ENCODE peak calls at places on chromosome 5, in ten cellular contexts. Z, E, R, Q, P, M, W, C, G and V are unnamed samples.
A peak's percentile ranks its signal among the peaks of the same experiment; 100 is the strongest.

GRCh38 chr5:79069488-79070001 is at the start of the genes BHMT2 and DMGDH:
- DNase-seq in Z (no peak), E (no peak), R (peak; percentile 50), Q (peak; percentile 20), P (no peak), M (peak; percentile 56), W (peak; percentile 8), C (no peak), G (no peak), V (no peak)

GRCh38 chr5:166358127-166358840 is 1933.2 kb upstream of the WWC1 start:
- DNase-seq in Z (no peak), E (no peak), R (no peak), Q (no peak), P (no peak), M (peak; percentile 23), W (no peak), C (no peak), G (no peak), V (no peak)

GRCh38 chr5:74326571-74327338 is 313.8 kb downstream of the ENC1 start:
- DNase-seq in Z (peak; percentile 67), E (no peak), R (no peak), Q (no peak), P (peak; percentile 82), M (no peak), W (peak; percentile 51), C (no peak), G (no peak), V (no peak)

GRCh38 chr5:170597876-170598275 is 94.1 kb downstream of the KCNIP1 start:
- DNase-seq in Z (no peak), E (no peak), R (no peak), Q (no peak), P (no peak), M (no peak), W (no peak), C (no peak), G (no peak), V (no peak)

GRCh38 chr5:84130006-84130580 is 254.6 kb downstream of the EDIL3 start:
- DNase-seq in Z (no peak), E (no peak), R (no peak), Q (no peak), P (no peak), M (no peak), W (no peak), C (no peak), G (no peak), V (no peak)

GRCh38 chr5:166428264-166428663 is 1863.2 kb upstream of the WWC1 start:
- DNase-seq in Z (no peak), E (no peak), R (no peak), Q (no peak), P (no peak), M (no peak), W (no peak), C (no peak), G (no peak), V (no peak)

GRCh38 chr5:89190515-89191265 is 307.7 kb upstream of the MEF2C start:
- DNase-seq in Z (no peak), E (no peak), R (no peak), Q (no peak), P (no peak), M (no peak), W (no peak), C (no peak), G (no peak), V (no peak)

GRCh38 chr5:59042201-59042600 is 459.3 kb downstream of the RAB3C start:
- DNase-seq in Z (no peak), E (no peak), R (no peak), Q (no peak), P (no peak), M (no peak), W (no peak), C (no peak), G (no peak), V (no peak)

GRCh38 chr5:150665044-150665443 is 4.0 kb downstream of the MYOZ3 start:
- DNase-seq in Z (no peak), E (no peak), R (no peak), Q (no peak), P (no peak), M (no peak), W (no peak), C (no peak), G (no peak), V (no peak)

GRCh38 chr5:78568212-78568611 is 80.4 kb downstream of the LHFPL2 start:
- DNase-seq in Z (no peak), E (no peak), R (no peak), Q (peak; percentile 30), P (no peak), M (no peak), W (no peak), C (no peak), G (no peak), V (no peak)

GRCh38 chr5:100900796-100901731 is 2.0 kb downstream of the ST8SIA4 start:
- DNase-seq in Z (peak; percentile 48), E (peak; percentile 84), R (peak; percentile 26), Q (peak; percentile 36), P (peak; percentile 51), M (peak; percentile 88), W (peak; percentile 81), C (peak; percentile 97), G (peak; percentile 88), V (no peak)

GRCh38 chr5:170633235-170634041 is 129.6 kb downstream of the KCNIP1 start:
- DNase-seq in Z (peak; percentile 84), E (peak; percentile 85), R (peak; percentile 75), Q (no peak), P (peak; percentile 61), M (peak; percentile 74), W (peak; percentile 27), C (peak; percentile 50), G (no peak), V (peak; percentile 17)

GRCh38 chr5:177606071-177607051 is 6.4 kb downstream of the B4GALT7 start:
- DNase-seq in Z (no peak), E (no peak), R (no peak), Q (no peak), P (no peak), M (no peak), W (no peak), C (no peak), G (no peak), V (no peak)

GRCh38 chr5:89071101-89071940 is 188.3 kb upstream of the MEF2C start:
- DNase-seq in Z (no peak), E (no peak), R (no peak), Q (no peak), P (no peak), M (no peak), W (no peak), C (no peak), G (no peak), V (no peak)

GRCh38 chr5:35476789-35477188 is 140.9 kb upstream of the SPEF2 start:
- DNase-seq in Z (no peak), E (no peak), R (peak; percentile 31), Q (no peak), P (no peak), M (no peak), W (no peak), C (no peak), G (no peak), V (no peak)

GRCh38 chr5:144167998-144168397 is 2.5 kb downstream of the YIPF5 start:
- DNase-seq in Z (no peak), E (no peak), R (no peak), Q (no peak), P (no peak), M (no peak), W (no peak), C (no peak), G (no peak), V (no peak)

GRCh38 chr5:10704949-10705621 is 55.9 kb downstream of the DAP start:
- DNase-seq in Z (no peak), E (no peak), R (no peak), Q (no peak), P (peak; percentile 62), M (no peak), W (no peak), C (no peak), G (no peak), V (no peak)

GRCh38 chr5:16776611-16777251 is 159.4 kb downstream of the MYO10 start:
- DNase-seq in Z (peak; percentile 47), E (no peak), R (no peak), Q (no peak), P (no peak), M (peak; percentile 79), W (no peak), C (no peak), G (no peak), V (no peak)
- TF ChIP-seq CTCF in Z (no peak), E (no peak), R (no peak), Q (no peak), P (no peak), M (peak; percentile 74), W (no peak), C (no peak), G (peak; percentile 43), V (no peak)

GRCh38 chr5:128083033-128083810 is at the start of gene SLC12A2:
- DNase-seq in Z (peak; percentile 95), E (peak; percentile 95), R (peak; percentile 89), Q (peak; percentile 88), P (peak; percentile 87), M (peak; percentile 94), W (peak; percentile 92), C (peak; percentile 98), G (peak; percentile 96), V (peak; percentile 52)
- H3K4me1 ChIP-seq in Z (peaks cover 10% of the 10 kb centered on the region), E (no peaks in the 10 kb centered on the region), R (no peaks in the 10 kb centered on the region), Q (no peaks in the 10 kb centered on the region), P (peaks cover 60% of the 10 kb centered on the region), M (peaks cover 14% of the 10 kb centered on the region), W (peaks cover 62% of the 10 kb centered on the region), C (peaks cover 62% of the 10 kb centered on the region), G (peaks cover 57% of the 10 kb centered on the region), V (peaks cover 42% of the 10 kb centered on the region)

GRCh38 chr5:73301208-73302088 is 128.5 kb downstream of the TMEM174 start:
- DNase-seq in Z (no peak), E (peak; percentile 25), R (no peak), Q (no peak), P (no peak), M (peak; percentile 38), W (no peak), C (no peak), G (no peak), V (no peak)

GRCh38 chr5:73304381-73304780 is 131.4 kb downstream of the TMEM174 start:
- DNase-seq in Z (no peak), E (no peak), R (no peak), Q (no peak), P (no peak), M (no peak), W (no peak), C (no peak), G (no peak), V (no peak)

GRCh38 chr5:73305386-73305785 is 132.4 kb downstream of the TMEM174 start:
- DNase-seq in Z (no peak), E (no peak), R (no peak), Q (no peak), P (no peak), M (no peak), W (no peak), C (no peak), G (no peak), V (no peak)

GRCh38 chr5:73302797-73303138 is 129.8 kb downstream of the TMEM174 start:
- DNase-seq in Z (no peak), E (no peak), R (no peak), Q (no peak), P (no peak), M (no peak), W (no peak), C (no peak), G (no peak), V (no peak)

GRCh38 chr5:73303139-73304079 is 130.4 kb downstream of the TMEM174 start:
- DNase-seq in Z (peak; percentile 18), E (no peak), R (no peak), Q (no peak), P (peak; percentile 62), M (peak; percentile 86), W (no peak), C (no peak), G (no peak), V (no peak)
- TF ChIP-seq CTCF in Z (peak; percentile 33), E (no peak), R (no peak), Q (peak; percentile 10), P (peak; percentile 45), M (peak; percentile 67), W (peak; percentile 15), C (no peak), G (no peak), V (no peak)

GRCh38 chr5:90968319-90968718 is 409.7 kb downstream of the ADGRV1 start:
- DNase-seq in Z (no peak), E (no peak), R (no peak), Q (no peak), P (no peak), M (no peak), W (no peak), C (no peak), G (no peak), V (no peak)
- H3K4me1 ChIP-seq in Z (no peaks in the 10 kb centered on the region), E (no peaks in the 10 kb centered on the region), R (no peaks in the 10 kb centered on the region), Q (no peaks in the 10 kb centered on the region), P (no peaks in the 10 kb centered on the region), M (no peaks in the 10 kb centered on the region), W (no peaks in the 10 kb centered on the region), C (no peaks in the 10 kb centered on the region), G (peaks cover 7% of the 10 kb centered on the region), V (no peaks in the 10 kb centered on the region)